ENCODE peak calls at places on chromosomes 11 and 22, in six cellular contexts. I is uterus, A is ovary, S is sigmoid colon, G is stomach, J is testis. U is an unnamed sample.

GRCh38 chr11:127618721-127619120 is 618.2 kb upstream of the KIRREL3 start:
- DNase-seq in I (no peak), A (no peak), S (no peak), G (no peak), J (no peak), U (no peak)

GRCh38 chr22:41768420-41768819 is 32.1 kb upstream of the CCDC134 start:
- DNase-seq in I (no peak), A (no peak), S (no peak), G (no peak), J (no peak), U (no peak)

GRCh38 chr11:110125632-110126031 is 32.4 kb downstream of the ZC3H12C start:
- DNase-seq in I (no peak), A (no peak), S (no peak), G (no peak), J (no peak), U (no peak)

GRCh38 chr22:49534386-49534785 is 293.3 kb downstream of the BRD1 start:
- DNase-seq in I (no peak), A (no peak), S (no peak), G (no peak), J (peak), U (no peak)

GRCh38 chr22:48702573-48703264 is 1125.0 kb downstream of the BRD1 start:
- DNase-seq in I (no peak), A (no peak), S (peak), G (peak), J (no peak), U (no peak)

GRCh38 chr11:88596786-88597185 is 259.2 kb upstream of the CTSC start:
- DNase-seq in I (no peak), A (no peak), S (no peak), G (no peak), J (no peak), U (no peak)

GRCh38 chr11:61756452-61757212 is 4.2 kb downstream of the MYRF start:
- DNase-seq in I (no peak), A (no peak), S (no peak), G (peak), J (no peak), U (no peak)

GRCh38 chr11:92527467-92527866 is 302.8 kb downstream of the FAT3 start:
- DNase-seq in I (no peak), A (no peak), S (no peak), G (no peak), J (no peak), U (no peak)

GRCh38 chr11:46353706-46354105 is 6.4 kb downstream of the DGKZ start:
- DNase-seq in I (no peak), A (no peak), S (no peak), G (no peak), J (no peak), U (no peak)

GRCh38 chr22:20111045-20111688 is 4.7 kb upstream of the RANBP1 start:
- DNase-seq in I (no peak), A (no peak), S (no peak), G (no peak), J (no peak), U (no peak)

GRCh38 chr11:65565624-65566453 is 4.4 kb upstream of the ZNRD2 start:
- DNase-seq in I (no peak), A (no peak), S (no peak), G (no peak), J (no peak), U (no peak)

GRCh38 chr11:10540915-10541591 is at the start of gene RNF141:
- DNase-seq in I (peak), A (peak), S (peak), G (peak), J (peak), U (no peak)
- TF ChIP-seq POLR2A in I (peak), A (peak), S (peak), G (peak), J (peak), U (peak)

DNA sequence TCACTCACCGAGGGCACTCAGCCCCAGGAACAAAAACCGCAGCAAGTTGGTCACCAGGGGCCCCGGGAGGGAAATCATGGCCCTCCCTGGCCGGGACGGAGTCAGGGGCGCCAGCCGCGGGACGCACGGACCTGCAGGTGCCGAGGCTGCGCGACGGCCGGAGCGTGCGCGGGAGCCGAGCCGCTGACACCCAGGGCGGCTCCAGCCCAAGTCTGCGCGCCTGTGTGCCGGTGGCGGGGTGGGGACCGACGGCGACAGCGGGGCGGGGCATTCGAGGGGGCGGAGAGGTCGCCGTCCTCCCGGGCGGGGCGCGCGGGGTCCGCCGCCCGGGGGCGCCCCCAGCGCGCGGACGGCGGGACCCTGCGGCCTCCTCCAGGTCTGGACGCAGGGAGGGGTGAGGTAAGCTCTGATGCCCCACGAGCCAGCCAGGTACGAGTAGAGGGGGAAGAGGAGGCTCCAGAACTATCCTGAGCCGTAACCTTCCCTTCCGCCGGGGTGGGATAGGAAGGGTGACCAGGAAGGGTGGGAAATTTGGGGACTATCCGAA is at the start of gene ESAM:
- DNase-seq in I (no peak), A (no peak), S (no peak), G (peak), J (no peak), U (no peak)
- TF ChIP-seq POLR2A in I (peak), A (no peak), S (no peak), G (no peak), J (no peak), U (no peak)

DNA sequence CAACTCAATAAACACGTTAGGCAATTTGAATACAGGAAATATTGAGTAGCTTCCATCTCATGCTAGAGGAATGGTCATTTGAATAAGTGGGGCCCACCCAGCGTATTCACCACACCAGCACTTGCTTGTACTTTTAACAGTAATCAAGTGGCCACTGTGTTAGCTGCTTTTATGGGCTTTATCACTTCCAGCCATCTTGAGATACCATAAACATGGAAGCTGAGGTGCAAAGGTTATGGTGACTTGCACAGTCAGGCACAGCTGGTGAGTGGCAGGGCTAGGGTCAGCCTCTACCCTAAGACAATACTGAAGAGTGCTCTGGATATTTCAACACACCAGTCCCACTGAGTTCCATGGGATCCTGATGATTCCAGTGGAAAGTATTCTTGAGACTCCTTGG is 6.7 kb downstream of the JOSD1 start:
- DNase-seq in I (no peak), A (no peak), S (no peak), G (no peak), J (no peak), U (no peak)
- TF ChIP-seq POLR2A in I (no peak), A (no peak), S (peak), G (no peak), J (no peak), U (no peak)

DNA sequence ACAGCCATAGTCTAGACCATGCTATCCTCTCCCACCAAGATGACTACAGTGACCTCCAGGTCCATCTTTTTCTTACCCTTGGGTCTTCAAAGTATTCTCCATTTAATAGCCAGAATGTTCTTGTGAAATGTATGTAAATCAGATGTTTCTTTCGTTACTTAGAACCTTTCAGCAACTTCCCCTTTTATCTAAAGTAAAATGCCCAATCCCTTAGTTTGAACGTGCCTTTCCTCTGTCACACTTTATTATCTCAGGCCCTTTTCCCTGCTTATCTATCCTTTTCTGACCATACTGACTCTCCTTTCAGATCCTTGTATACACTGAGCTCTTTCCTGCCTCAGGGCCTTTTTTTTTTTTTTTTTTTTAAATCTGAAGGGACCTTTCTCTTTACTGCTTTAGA is 17.9 kb downstream of the RBM4B start:
- DNase-seq in I (no peak), A (no peak), S (no peak), G (no peak), J (no peak), U (no peak)
- TF ChIP-seq POLR2A in I (no peak), A (no peak), S (no peak), G (no peak), J (no peak), U (no peak)

GRCh38 chr11:662689-663274 is 25.7 kb downstream of the DRD4 start:
- DNase-seq in I (peak), A (peak), S (no peak), G (peak), J (peak), U (no peak)
- TF ChIP-seq POLR2A in I (no peak), A (peak), S (no peak), G (no peak), J (no peak), U (no peak)

DNA sequence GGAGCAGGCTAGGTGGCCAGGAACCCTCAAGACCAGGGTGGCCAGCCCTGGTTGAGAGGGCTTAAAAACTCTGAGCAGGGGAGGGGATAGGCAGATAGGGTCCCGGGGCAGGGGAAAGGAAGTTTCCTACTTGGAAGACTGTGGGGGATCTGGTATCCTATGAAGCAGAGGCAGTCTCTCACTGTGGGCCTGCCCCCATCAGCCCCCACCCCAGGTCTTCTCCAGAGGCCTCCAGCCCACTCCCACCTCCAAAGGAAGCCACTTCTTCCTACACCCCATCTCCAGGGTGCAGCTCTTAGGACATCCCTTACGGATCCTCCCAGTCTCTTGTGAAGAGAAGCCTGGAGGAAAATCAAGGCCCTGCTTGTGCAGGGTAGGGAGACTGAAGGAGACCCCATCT is 16.3 kb downstream of the SCN4B start:
- DNase-seq in I (no peak), A (no peak), S (peak), G (no peak), J (no peak), U (no peak)
- TF ChIP-seq POLR2A in I (no peak), A (no peak), S (no peak), G (no peak), J (no peak), U (no peak)

DNA sequence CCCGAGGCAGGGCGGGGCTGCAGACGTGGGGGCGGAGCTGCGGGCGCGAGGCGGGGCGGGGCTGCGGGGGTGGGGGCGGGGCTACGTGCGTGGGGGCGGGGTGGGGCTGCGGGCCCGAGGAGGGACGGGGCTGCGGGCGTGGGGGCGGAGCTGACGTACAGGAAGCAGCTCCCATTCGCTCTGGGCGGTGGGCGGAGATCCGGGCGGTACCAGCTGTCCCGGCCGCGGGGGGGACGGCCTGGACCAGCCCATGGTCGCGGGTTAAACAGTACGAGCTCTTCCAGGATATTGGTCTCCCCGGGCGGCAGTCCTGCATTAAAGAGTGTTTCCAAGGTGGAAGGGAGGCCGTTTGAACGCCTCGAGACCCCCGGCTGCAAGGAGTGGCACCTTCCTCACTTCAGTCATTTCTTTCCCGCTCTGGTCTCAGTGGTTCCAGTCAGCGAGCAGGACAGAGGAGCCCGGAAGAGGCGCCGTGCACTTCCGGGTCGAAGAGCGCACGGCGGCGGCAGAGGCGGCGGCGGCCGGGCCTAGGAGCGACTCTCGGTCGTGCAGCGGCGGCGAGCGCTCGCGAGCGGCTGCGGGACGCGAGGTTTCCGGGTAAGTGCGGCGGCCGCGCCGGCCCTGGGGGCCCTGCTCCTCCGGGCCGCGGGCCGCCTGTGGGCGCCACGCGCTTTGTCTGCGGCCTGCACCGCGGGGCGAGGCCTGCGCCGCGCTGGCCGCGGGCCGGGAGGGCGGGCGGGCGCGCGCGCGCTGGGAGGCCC is at the start of gene PHRF1:
- DNase-seq in I (peak), A (peak), S (peak), G (peak), J (peak), U (peak)
- TF ChIP-seq POLR2A in I (peak), A (peak), S (peak), G (no peak), J (no peak), U (peak)

GRCh38 chr11:9367551-9367950 is 16.9 kb upstream of the IPO7 start:
- DNase-seq in I (no peak), A (no peak), S (no peak), G (no peak), J (peak), U (no peak)

GRCh38 chr11:9362393-9362863 is 22.0 kb upstream of the IPO7 start:
- DNase-seq in I (no peak), A (no peak), S (no peak), G (no peak), J (peak), U (no peak)

DNA sequence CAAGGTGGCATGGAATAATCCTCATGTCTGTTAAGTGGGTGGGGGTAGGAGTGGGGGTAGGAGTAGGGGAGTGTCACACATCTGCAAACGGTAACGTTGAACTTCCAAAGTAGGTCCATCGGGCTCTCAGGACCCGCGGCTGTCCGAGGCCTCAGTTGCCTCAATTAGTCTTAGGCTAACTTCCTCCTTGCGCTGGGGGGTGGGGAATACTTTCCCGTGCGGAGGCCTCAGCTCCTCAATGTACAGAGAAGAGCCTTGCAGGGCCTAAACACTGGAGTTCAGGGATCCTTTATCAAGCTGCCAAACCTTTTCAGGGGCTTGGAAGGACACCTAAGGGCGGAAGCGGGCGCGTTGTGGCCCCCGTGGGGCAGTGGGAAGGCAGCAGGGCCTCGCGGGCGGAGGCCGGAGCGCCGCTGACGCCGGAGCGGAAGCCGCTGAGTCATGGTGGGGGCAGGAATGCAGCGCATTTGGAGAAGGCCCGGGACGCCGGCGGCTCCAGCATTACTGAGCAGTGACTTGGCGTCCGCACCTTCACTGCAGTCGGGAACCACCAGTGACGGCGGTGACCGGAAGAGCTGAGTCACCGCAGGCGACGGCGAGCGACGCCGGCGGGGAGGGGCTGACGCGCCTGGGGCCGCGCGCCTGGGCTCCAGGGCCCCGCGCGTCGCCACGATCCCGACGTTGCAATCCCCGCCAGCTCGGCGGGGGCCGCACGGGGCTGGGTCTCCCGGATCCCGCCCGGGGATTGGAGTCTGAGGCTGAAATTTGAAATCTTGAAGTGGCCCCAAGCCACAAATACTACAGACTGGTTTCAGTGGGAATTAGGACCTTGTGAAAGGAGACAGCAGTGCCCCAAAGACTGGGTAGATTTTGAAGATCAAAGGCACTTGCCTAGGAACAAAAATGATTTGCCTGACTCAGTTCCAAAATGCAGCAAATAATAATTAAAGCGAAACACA is 20.2 kb upstream of the IPO7 start:
- DNase-seq in I (peak), A (peak), S (peak), G (peak), J (peak), U (peak)
- TF ChIP-seq POLR2A in I (peak), A (peak), S (peak), G (peak), J (no peak), U (no peak)

GRCh38 chr22:29387921-29388758 is at the start of gene AP1B1:
- DNase-seq in I (peak), A (peak), S (peak), G (peak), J (peak), U (no peak)
- TF ChIP-seq POLR2A in I (peak), A (peak), S (peak), G (peak), J (no peak), U (no peak)